ENCODE peak calls at places on chromosomes 4 and X, in six cellular contexts. N is neural progenitor cell, X is right lobe of liver, J is fibroblast of mammary gland, O is fibroblast of lung, C is brain microvascular endothelial cell. Z is an unnamed sample.

GRCh38 chr4:67286724-67287123 is 258.6 kb downstream of the CENPC start:
- DNase-seq in C (no peak), X (no peak), O (no peak), J (no peak), N (no peak), Z (no peak)

GRCh38 chrX:40007746-40008705 is 89.7 kb downstream of the BCOR start:
- DNase-seq in X (no peak), O (no peak), N (peak), J (no peak), C (no peak), Z (no peak)

GRCh38 chrX:40853004-40853815 is 117.9 kb upstream of the MED14 start:
- DNase-seq in O (no peak), J (no peak), X (no peak), N (no peak), C (no peak), Z (no peak)

GRCh38 chr4:156598138-156598681 is 373.4 kb downstream of the PDGFC start:
- DNase-seq in C (peak), J (peak), X (no peak), N (no peak), O (peak), Z (no peak)

GRCh38 chrX:48709522-48710117 is 13.1 kb downstream of the SUV39H1 start:
- DNase-seq in C (no peak), O (no peak), N (no peak), X (no peak), J (no peak), Z (no peak)

GRCh38 chrX:6383911-6384310 is 151.0 kb downstream of the VCX3A start:
- DNase-seq in C (no peak), O (no peak), X (no peak), J (no peak), N (peak), Z (no peak)

GRCh38 chr4:180596888-180597483 is 1646.2 kb upstream of the TENM3 start:
- DNase-seq in C (no peak), X (no peak), N (no peak), O (no peak), J (no peak), Z (no peak)

GRCh38 chr4:138741778-138742377 is 273.7 kb upstream of the NOCT start:
- DNase-seq in C (no peak), J (no peak), N (no peak), O (no peak), X (no peak), Z (no peak)

GRCh38 chr4:148680884-148681283 is 238.7 kb upstream of the NR3C2 start:
- DNase-seq in N (no peak), X (no peak), J (no peak), O (no peak), C (no peak), Z (no peak)

GRCh38 chr4:72112514-72113156 is 80.8 kb downstream of the NPFFR2 start:
- DNase-seq in C (peak), O (peak), X (no peak), N (no peak), J (peak), Z (no peak)

GRCh38 chr4:98546910-98547544 is 111.4 kb downstream of the TSPAN5 start:
- DNase-seq in O (peak), N (peak), C (peak), J (peak), X (no peak), Z (no peak)

GRCh38 chr4:18318682-18319410 is 297.3 kb upstream of the LCORL start:
- DNase-seq in C (peak), O (peak), J (peak), N (peak), X (peak), Z (no peak)

GRCh38 chr4:23929248-23929647 is 39.4 kb upstream of the PPARGC1A start:
- DNase-seq in C (no peak), J (no peak), N (no peak), O (no peak), X (no peak), Z (no peak)

GRCh38 chr4:139589619-139590018 is 33.6 kb upstream of the SETD7 start:
- DNase-seq in X (no peak), J (peak), O (no peak), C (peak), N (no peak), Z (no peak)

GRCh38 chr4:6019316-6020263 is 1.4 kb upstream of the C4orf50 start:
- DNase-seq in O (peak), N (peak), J (peak), X (no peak), C (peak), Z (no peak)

GRCh38 chrX:24513416-24513815 is 48.3 kb downstream of the PDK3 start:
- DNase-seq in O (no peak), X (no peak), C (no peak), N (no peak), J (no peak), Z (no peak)

GRCh38 chrX:52034211-52034610 is 34.8 kb downstream of the MAGED4B start:
- DNase-seq in C (no peak), X (no peak), J (no peak), N (no peak), O (no peak), Z (no peak)

DNA sequence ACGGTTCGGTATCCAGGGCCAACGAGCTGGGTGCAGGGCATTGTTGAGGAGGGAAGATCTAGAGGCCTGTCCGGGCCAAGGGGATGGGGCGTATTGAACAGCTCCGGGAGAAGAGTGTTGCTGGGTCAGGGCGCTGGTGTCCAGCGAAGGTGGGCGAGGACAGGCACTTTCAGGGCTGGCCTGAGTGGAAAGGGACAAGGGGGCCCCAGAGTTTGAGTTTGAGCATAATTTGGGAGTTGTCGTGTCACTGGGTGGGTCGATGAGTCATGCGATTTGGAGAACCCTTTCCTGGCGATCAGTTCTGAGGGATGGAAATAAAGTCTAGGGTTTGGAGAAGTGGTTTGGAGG is 299 bp downstream of the PRRG3 start:
- DNase-seq in N (no peak), X (no peak), C (no peak), J (no peak), O (no peak), Z (no peak)
- H3K4me3 ChIP-seq in N (peak), X (no peak), C (no peak), J (no peak), O (no peak), Z (no peak)

GRCh38 chrX:74453178-74453577 is 31.9 kb downstream of the SLC16A2 start:
- DNase-seq in O (no peak), J (no peak), N (no peak), C (no peak), X (no peak), Z (no peak)

GRCh38 chrX:74464722-74465121 is 43.4 kb downstream of the SLC16A2 start:
- DNase-seq in N (no peak), J (no peak), O (no peak), C (no peak), X (no peak), Z (no peak)

GRCh38 chrX:74461384-74461783 is 40.1 kb downstream of the SLC16A2 start:
- DNase-seq in N (peak), O (no peak), X (no peak), J (no peak), C (no peak), Z (no peak)

DNA sequence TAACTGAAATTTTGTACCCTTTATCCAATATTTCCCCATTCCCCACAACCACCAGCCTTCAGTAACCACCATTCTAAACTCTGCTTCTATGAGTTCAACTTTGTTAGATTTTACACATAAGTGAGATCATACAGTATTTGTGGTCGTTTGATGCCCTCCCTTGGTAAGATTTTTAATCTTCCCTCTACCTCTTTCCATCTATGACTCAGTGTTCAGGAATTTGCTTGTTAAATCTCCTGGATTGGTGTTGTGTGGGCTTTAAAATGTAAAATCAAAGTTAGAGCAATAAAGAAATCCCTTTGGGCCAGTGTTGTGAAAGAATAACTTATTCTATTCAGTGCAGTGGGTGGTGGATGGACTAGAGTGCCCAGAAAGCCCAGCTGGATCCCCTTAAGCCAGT is 37.4 kb downstream of the SLC16A2 start:
- DNase-seq in N (no peak), C (peak), X (no peak), J (peak), O (peak), Z (peak)
- TF ChIP-seq CTCF in N (no peak), C (no peak), X (no peak), J (no peak), O (no peak), Z (no peak)

GRCh38 chr4:143343276-143343831 is 6.7 kb downstream of the GAB1 start:
- DNase-seq in C (no peak), O (no peak), J (no peak), N (no peak), X (no peak), Z (no peak)

GRCh38 chr4:143347495-143347894 is 10.8 kb downstream of the GAB1 start:
- DNase-seq in O (no peak), N (no peak), J (no peak), C (no peak), X (no peak), Z (no peak)

GRCh38 chr4:143346208-143346607 is 9.5 kb downstream of the GAB1 start:
- DNase-seq in N (no peak), C (no peak), J (no peak), O (no peak), X (no peak), Z (no peak)

GRCh38 chr4:143344011-143344410 is 7.3 kb downstream of the GAB1 start:
- DNase-seq in J (no peak), N (no peak), O (peak), C (no peak), X (no peak), Z (no peak)

DNA sequence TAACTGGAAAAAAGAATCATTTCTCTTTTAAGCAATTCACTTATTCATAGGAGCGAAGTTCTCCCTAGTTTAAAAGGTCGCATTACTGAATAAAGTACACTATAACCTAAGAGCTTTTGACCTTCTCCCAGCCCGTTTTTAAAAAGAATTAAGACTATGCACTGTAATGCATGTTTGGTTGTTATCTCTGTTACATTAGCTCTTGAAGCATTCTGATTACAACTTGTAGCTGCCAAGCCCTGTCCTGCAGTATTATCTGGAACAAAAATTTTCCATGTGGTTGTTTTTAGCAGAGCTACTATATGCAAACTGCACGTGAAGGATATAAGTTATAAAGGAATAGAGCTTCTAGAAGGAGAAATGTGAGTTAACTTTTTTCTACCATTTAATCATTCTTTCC is 8.1 kb downstream of the GAB1 start:
- DNase-seq in C (no peak), X (no peak), J (no peak), N (no peak), O (peak), Z (no peak)
- H3K4me3 ChIP-seq in C (no peak), X (no peak), J (no peak), N (no peak), O (no peak), Z (no peak)

GRCh38 chr4:114027596-114027995 is 48.1 kb upstream of the ARSJ start:
- DNase-seq in C (no peak), N (no peak), X (no peak), O (no peak), J (no peak), Z (no peak)
- TF ChIP-seq CTCF in C (no peak), N (no peak), X (no peak), O (no peak), J (no peak), Z (no peak)

DNA sequence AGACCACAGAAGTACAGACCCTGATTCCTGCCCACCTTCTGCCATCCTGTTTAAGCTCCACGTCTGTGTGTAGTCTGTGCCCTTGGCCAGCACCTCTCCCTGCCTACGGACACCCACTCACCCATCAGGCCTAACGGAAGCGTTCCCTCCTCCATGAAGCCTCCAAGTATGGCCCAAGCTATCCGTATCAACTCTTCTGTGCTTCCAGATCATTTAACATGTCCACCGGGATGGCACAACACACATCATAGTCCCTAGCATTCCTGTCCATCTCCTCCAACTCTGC is 11.7 kb downstream of the WDR1 start:
- DNase-seq in J (no peak), N (no peak), O (no peak), X (no peak), C (no peak), Z (no peak)
- H3K4me3 ChIP-seq in J (no peak), N (no peak), O (no peak), X (no peak), C (no peak), Z (no peak)

DNA sequence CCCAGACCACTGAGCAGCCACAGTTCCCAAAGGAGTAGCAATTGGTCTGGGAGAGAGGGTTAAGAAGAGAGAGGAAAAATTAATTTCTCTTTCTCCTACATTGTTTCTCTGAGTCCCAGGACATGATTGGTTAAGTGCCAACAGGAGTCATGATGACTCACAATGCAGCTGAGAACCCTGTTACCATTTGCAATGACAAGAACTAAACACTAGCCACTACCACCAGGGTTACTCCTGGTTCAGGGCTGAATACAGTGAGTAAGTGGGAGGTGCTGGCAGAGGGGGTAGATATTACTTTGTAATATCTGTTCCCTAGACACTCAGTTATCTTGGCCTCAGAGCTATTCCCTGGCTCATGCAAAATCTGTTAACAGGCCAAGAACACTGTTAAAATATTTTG is 18.0 kb downstream of the ETDC start:
- DNase-seq in J (peak), C (peak), O (peak), N (no peak), X (no peak), Z (no peak)
- TF ChIP-seq CTCF in J (peak), C (peak), O (no peak), N (no peak), X (no peak), Z (no peak)

DNA sequence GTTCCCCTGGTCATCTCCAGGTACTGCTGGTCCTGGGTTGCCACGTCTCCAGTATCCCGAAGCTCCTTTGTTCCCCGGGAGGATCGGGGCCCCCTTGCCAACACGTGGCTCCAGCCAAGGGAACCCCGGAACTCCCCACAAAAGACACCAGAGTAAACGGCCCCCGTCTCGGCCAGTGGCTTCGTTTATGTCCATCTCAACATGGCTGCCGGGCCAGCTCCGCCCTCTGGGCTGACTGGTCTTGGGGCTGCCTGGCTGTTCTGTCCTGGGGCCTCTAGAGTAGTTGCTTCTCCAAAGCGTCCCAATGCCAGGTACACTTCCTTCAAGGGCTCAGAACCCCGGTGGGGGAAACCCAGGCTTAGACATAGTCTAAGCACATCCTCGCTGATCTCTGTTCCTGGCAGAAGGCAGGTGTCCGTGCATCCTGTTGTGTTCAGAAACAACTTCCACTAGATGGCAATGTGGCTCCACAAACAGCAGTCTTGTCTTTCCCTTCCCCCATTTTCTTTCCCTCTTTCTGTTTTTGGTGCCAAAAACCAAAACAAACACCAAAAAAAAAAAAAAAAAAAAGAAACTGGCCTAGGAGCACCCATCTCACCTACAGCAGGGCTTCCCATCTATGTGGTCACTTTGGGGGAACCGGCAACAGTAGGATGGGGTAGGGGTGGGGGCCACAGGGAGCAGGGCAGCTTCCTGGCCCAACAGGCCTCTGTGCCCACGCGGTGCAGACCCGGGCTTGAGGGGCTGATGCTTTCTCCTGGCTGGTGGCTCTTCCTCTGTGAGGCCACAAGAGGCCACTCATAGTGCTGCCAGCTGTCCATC is 35.3 kb downstream of the NBDY start:
- DNase-seq in J (peak), X (peak), O (peak), C (peak), N (peak), Z (no peak)
- H3K4me3 ChIP-seq in J (peak), X (peak), O (peak), C (peak), N (peak), Z (no peak)

GRCh38 chr4:162164881-162165528 is 1.2 kb upstream of the FSTL5 start:
- DNase-seq in X (no peak), O (no peak), C (no peak), J (no peak), N (peak), Z (no peak)
- TF ChIP-seq CTCF in X (no peak), O (no peak), C (no peak), J (no peak), N (no peak), Z (no peak)

DNA sequence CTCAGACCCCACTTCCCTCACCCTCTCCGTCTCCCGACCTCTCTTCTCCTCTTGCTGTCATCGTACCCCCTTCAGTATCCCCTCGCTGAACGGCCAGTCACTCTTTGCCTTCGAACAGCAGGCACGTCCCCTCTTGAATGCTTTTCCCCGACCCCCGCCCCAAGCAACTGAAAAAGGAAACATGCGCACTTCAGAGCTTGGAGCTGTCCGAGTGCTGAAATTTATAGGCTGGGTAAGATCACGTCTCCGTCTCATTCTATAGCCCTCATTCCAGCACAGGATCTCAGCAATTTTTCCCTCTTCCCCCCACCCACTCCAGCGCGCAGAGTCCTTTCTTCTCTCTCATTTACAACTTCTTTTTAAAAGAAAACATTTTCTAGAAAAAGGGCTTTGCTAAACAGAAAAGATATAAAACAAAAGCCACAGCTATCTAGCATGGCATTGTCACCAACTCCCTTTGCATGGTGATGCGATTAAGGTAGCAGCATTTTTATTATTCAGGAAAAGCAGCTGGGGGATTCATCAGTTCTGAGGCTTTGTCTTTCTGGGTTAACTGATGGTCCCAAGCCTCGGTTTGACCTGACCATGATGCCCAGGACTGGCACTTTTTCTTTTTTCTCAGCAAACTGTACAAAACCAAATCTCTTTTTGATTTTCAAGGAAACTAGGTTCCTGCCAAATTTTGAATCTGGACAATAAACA is at the start of gene GLRA2:
- DNase-seq in C (peak), X (no peak), J (peak), N (peak), O (peak), Z (no peak)
- H3K4me3 ChIP-seq in C (peak), X (no peak), J (no peak), N (peak), O (no peak), Z (peak)

GRCh38 chrX:154368630-154369452 is 5.6 kb downstream of the FLNA start:
- DNase-seq in N (peak), X (no peak), C (peak), J (peak), O (peak), Z (peak)

GRCh38 chrX:154367474-154368308 is 6.7 kb downstream of the FLNA start:
- DNase-seq in C (no peak), O (no peak), N (no peak), J (no peak), X (no peak), Z (no peak)

GRCh38 chrX:154370882-154371770 is 3.3 kb downstream of the FLNA start:
- DNase-seq in J (peak), N (peak), C (peak), X (peak), O (peak), Z (peak)

GRCh38 chrX:154370300-154370881 is 4.0 kb downstream of the FLNA start:
- DNase-seq in N (peak), J (no peak), O (peak), C (no peak), X (no peak), Z (no peak)

GRCh38 chrX:154369453-154370299 is 4.8 kb downstream of the FLNA start:
- DNase-seq in N (peak), X (peak), C (peak), J (peak), O (peak), Z (peak)
- TF ChIP-seq CTCF in N (no peak), X (no peak), C (no peak), J (no peak), O (no peak), Z (no peak)

Z was measured in BJ.